ENCODE peak calls at places on chromosome 2, in seven cellular contexts. L, M, C, V, Y, T and K are unnamed samples. For H3K4me1, the result is how much of the 10 kb centered on the place peaks cover.

GRCh38 chr2:70454936-70455544 is 98.6 kb downstream of the TGFA start:
- DNase-seq in L (no peak), T (no peak), V (no peak), Y (no peak), C (no peak), M (no peak), K (no peak)

GRCh38 chr2:80473806-80474205 is 169.3 kb upstream of the LRRTM1 start:
- DNase-seq in L (no peak), Y (no peak), T (no peak), V (no peak), M (no peak), C (no peak), K (no peak)

GRCh38 chr2:178409261-178409660 is 41.7 kb downstream of the PRKRA start:
- DNase-seq in C (no peak), L (no peak), T (no peak), Y (no peak), V (no peak), M (no peak), K (no peak)

GRCh38 chr2:222734690-222735014 is 63.2 kb downstream of the MOGAT1 start:
- DNase-seq in M (no peak), Y (no peak), C (no peak), T (no peak), L (no peak), V (no peak), K (no peak)

GRCh38 chr2:54557601-54558187 is 101.6 kb downstream of the SPTBN1 start:
- DNase-seq in Y (peak), L (peak), T (peak), M (peak), V (peak), C (peak), K (peak)

GRCh38 chr2:65604246-65604645 is 171.8 kb upstream of the SPRED2 start:
- DNase-seq in Y (no peak), V (peak), L (no peak), C (no peak), M (no peak), T (no peak), K (no peak)

GRCh38 chr2:27033253-27033852 is 588 bp downstream of the TMEM214 start:
- DNase-seq in Y (no peak), M (no peak), V (no peak), C (no peak), T (no peak), L (no peak), K (no peak)

GRCh38 chr2:69390474-69390873 is 3.4 kb upstream of the GFPT1 start:
- DNase-seq in T (no peak), M (no peak), V (no peak), L (no peak), Y (no peak), C (no peak), K (no peak)

GRCh38 chr2:208373460-208374089 is 33.0 kb upstream of the PTH2R start:
- DNase-seq in V (peak), T (no peak), C (no peak), L (no peak), M (peak), Y (no peak), K (peak)

GRCh38 chr2:85447222-85447585 is 28.7 kb downstream of the SH2D6 start:
- DNase-seq in C (no peak), L (peak), T (no peak), M (no peak), V (no peak), Y (no peak), K (no peak)

GRCh38 chr2:196849895-196850294 is 40.7 kb upstream of the C2orf66 start:
- DNase-seq in C (no peak), T (no peak), L (no peak), Y (no peak), V (peak), M (peak), K (no peak)

GRCh38 chr2:129812071-129812470 is 167.4 kb upstream of the RAB6C start:
- DNase-seq in L (peak), V (no peak), M (peak), T (no peak), C (peak), Y (no peak), K (peak)

GRCh38 chr2:237627463-237628321 is at the start of gene LRRFIP1:
- DNase-seq in L (peak), V (peak), M (peak), T (peak), Y (no peak), C (peak), K (no peak)

GRCh38 chr2:143480586-143481230 is 351.5 kb downstream of the ARHGAP15 start:
- DNase-seq in C (no peak), Y (no peak), V (no peak), M (peak), T (no peak), L (no peak), K (no peak)

GRCh38 chr2:165162466-165162865 is 41.4 kb downstream of the SCN3A start:
- DNase-seq in V (no peak), Y (no peak), T (no peak), C (no peak), L (no peak), M (no peak), K (no peak)

GRCh38 chr2:147135401-147135800 is 709.4 kb upstream of the ACVR2A start:
- DNase-seq in Y (no peak), V (no peak), C (no peak), M (no peak), L (no peak), T (no peak), K (no peak)

GRCh38 chr2:118371500-118371899 is 283.2 kb downstream of the INSIG2 start:
- DNase-seq in Y (no peak), L (no peak), C (no peak), V (peak), T (no peak), M (peak), K (no peak)

GRCh38 chr2:28155627-28156026 is 237.0 kb upstream of the FOSL2 start:
- DNase-seq in M (peak), L (no peak), C (no peak), T (no peak), Y (no peak), V (peak), K (no peak)

GRCh38 chr2:144211826-144212225 is 308.1 kb downstream of the ZEB2 start:
- DNase-seq in C (no peak), T (no peak), M (no peak), V (no peak), Y (no peak), L (no peak), K (no peak)

GRCh38 chr2:167345559-167345958 is 457.3 kb downstream of the XIRP2 start:
- DNase-seq in C (no peak), M (no peak), Y (no peak), T (no peak), V (no peak), L (no peak), K (no peak)

GRCh38 chr2:119707117-119708087 is 28.4 kb downstream of the TMEM177 start:
- DNase-seq in C (no peak), M (no peak), L (no peak), T (no peak), Y (no peak), V (no peak), K (no peak)

GRCh38 chr2:175234650-175235049 is 53.1 kb upstream of the ATP5MC3 start:
- DNase-seq in M (no peak), Y (no peak), V (no peak), C (no peak), T (no peak), L (no peak), K (no peak)

GRCh38 chr2:53549497-53549896 is 218.1 kb upstream of the CHAC2 start:
- DNase-seq in T (no peak), V (no peak), C (peak), M (no peak), L (no peak), Y (no peak), K (no peak)

GRCh38 chr2:206045251-206045650 is 40.7 kb downstream of the INO80D start:
- DNase-seq in Y (no peak), M (no peak), T (no peak), C (no peak), V (no peak), L (no peak), K (no peak)

DNA sequence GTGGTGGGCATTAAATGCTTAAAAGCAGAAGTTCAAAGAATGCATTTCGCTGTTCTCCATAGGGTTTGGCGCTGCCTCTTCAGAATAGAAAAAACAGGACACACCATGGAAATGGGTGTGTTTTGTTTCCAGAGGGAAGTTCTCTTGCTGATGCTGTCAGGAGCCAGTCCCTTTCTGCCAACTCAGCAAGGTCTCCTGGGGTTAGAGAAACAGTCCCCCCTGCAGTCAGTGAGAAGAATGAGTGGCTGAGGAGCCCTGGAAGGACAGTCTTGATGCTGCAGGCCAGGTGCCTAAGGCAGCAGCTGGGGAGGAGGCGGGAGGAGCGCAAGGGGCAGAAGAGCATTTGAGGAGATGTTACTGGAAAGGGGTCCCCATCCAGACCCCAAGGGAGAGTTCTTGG is 37.8 kb upstream of the ASAP2 start:
- DNase-seq in M (no peak), L (no peak), T (no peak), V (no peak), C (no peak), Y (no peak), K (no peak)
- TF ChIP-seq CTCF in M (no peak), L (no peak), T (no peak), V (no peak), C (no peak), Y (no peak), K (no peak)

GRCh38 chr2:219469186-219469724 is 29.4 kb upstream of the GMPPA start:
- DNase-seq in T (no peak), Y (no peak), M (no peak), C (no peak), V (peak), L (no peak), K (no peak)
- H3K4me1 ChIP-seq in T (under half), Y (under half), M (under half), C (under half), V (under half), L (under half), K (under half)

GRCh38 chr2:169480079-169480465 is 778 bp downstream of the BBS5 start:
- DNase-seq in Y (no peak), C (no peak), V (peak), L (no peak), M (peak), T (no peak), K (no peak)
- H3K27ac ChIP-seq in Y (no peak), C (no peak), V (no peak), L (peak), M (peak), T (peak), K (peak)

DNA sequence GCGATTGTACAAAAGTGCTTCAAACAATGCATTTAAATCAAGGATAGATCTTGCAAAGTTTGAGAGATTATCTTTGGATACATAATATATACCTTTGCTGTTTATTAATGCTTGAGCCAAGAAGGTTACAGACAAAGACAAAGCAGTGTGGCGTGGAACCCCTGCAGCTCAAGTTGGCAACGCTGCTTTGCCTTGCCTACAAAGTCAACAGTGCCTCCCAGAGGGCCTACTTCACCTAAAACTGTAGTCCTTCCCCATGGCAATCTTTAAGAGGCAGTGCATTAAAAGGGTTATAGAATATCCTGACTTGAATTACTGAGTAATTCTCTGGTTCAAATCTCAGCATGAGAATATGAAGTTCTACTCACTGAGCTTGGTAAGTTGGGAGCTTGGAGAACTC is 96.7 kb downstream of the MYT1L start:
- DNase-seq in T (no peak), M (no peak), L (no peak), Y (no peak), C (no peak), V (no peak), K (no peak)
- TF ChIP-seq CTCF in T (no peak), M (no peak), L (no peak), Y (no peak), C (no peak), V (no peak), K (no peak)

DNA sequence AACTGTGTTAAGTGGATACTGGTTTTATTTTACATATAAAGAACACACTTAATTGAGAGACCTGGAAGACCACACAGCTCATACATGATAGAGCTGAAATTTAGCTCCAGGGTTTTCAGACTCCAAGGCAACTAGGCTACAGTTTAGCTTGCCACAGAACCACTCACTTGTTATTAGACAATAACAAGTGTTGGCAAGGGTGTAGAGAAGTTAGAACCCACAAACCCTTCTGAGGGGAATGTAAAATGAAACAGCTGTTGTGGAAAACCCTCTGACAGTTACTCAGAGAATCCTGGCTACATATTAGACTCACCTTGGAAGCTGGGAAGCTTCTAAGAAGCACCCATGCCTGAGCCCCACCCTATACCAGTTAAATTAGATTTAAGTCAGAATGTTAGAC is 75.3 kb downstream of the MAP3K20 start:
- DNase-seq in C (no peak), V (no peak), M (no peak), T (no peak), Y (no peak), L (no peak), K (no peak)
- H3K4me1 ChIP-seq in C (under half), V (half or more), M (under half), T (under half), Y (under half), L (half or more), K (under half)

GRCh38 chr2:200740907-200741306 is 70.8 kb upstream of the BZW1 start:
- DNase-seq in T (no peak), V (no peak), L (no peak), Y (no peak), C (no peak), M (no peak), K (no peak)
- H3K27ac ChIP-seq in T (peak), V (peak), L (no peak), Y (peak), C (peak), M (no peak), K (peak)